ENCODE peak calls at places on chromosomes 12 and 14, in four cellular contexts. K, T, C and Z are unnamed samples.

GRCh38 chr12:99122496-99122895 is 477.4 kb downstream of the APAF1 start:
- DNase-seq in C (no peak), T (no peak), K (no peak), Z (no peak)

GRCh38 chr12:80624986-80625530 is 82.4 kb upstream of the MYF6 start:
- DNase-seq in K (no peak), C (no peak), T (no peak), Z (no peak)

GRCh38 chr12:120453977-120454376 is 7.7 kb downstream of the GATC start:
- DNase-seq in C (no peak), T (peak), K (no peak), Z (no peak)

GRCh38 chr12:71291746-71292145 is 133.9 kb upstream of the TSPAN8 start:
- DNase-seq in T (no peak), C (no peak), K (no peak), Z (no peak)

GRCh38 chr14:68905107-68905895 is 73.8 kb downstream of the ACTN1 start:
- DNase-seq in K (no peak), C (no peak), T (no peak), Z (no peak)

GRCh38 chr14:22400590-22401259 is 188.3 kb downstream of the DAD1 start:
- DNase-seq in K (no peak), T (no peak), C (no peak), Z (no peak)

GRCh38 chr14:23366163-23366921 is 1.4 kb upstream of the EFS start:
- DNase-seq in T (peak), C (no peak), K (peak), Z (no peak)

GRCh38 chr12:93743229-93743998 is 66.2 kb downstream of the CRADD start:
- DNase-seq in T (no peak), K (no peak), C (no peak), Z (no peak)

GRCh38 chr12:111424793-111425251 is 19.1 kb downstream of the SH2B3 start:
- DNase-seq in C (no peak), K (no peak), T (no peak), Z (no peak)

GRCh38 chr12:122282066-122282465 is 15.8 kb upstream of the VPS33A start:
- DNase-seq in K (no peak), T (no peak), C (no peak), Z (no peak)

GRCh38 chr14:48954446-48954845 is 631.7 kb downstream of the RPS29 start:
- DNase-seq in T (no peak), C (no peak), K (no peak), Z (no peak)

GRCh38 chr12:104682790-104683279 is 226.1 kb downstream of the CHST11 start:
- DNase-seq in K (no peak), T (no peak), C (peak), Z (no peak)

GRCh38 chr14:21999400-21999799 is 325.8 kb upstream of the OR4E1 start:
- DNase-seq in T (no peak), K (no peak), C (no peak), Z (no peak)